ENCODE peak calls at places on chromosomes 7 and 10, in four cellular contexts. N is ELR, M is pons, O is memory B cell. A is an unnamed sample.

GRCh38 chr10:100684688-100685235 is 60.6 kb upstream of the PAX2 start:
- DNase-seq in M (no peak), O (no peak), N (no peak), A (no peak)

GRCh38 chr10:14603539-14604102 is 171.1 kb downstream of the FAM107B start:
- DNase-seq in M (no peak), O (peak), N (peak), A (no peak)

GRCh38 chr10:70232859-70233108 is 445 bp downstream of the PPA1 start:
- DNase-seq in N (no peak), O (no peak), M (no peak), A (peak)

GRCh38 chr7:116339564-116339963 is 129.2 kb downstream of the TES start:
- DNase-seq in O (no peak), M (no peak), N (peak), A (peak)

GRCh38 chr10:12459776-12460175 is 110.4 kb downstream of the CAMK1D start:
- DNase-seq in M (no peak), N (no peak), O (no peak), A (no peak)

GRCh38 chr10:98610855-98611254 is 164.1 kb upstream of the HPS1 start:
- DNase-seq in N (no peak), O (no peak), M (no peak), A (no peak)

GRCh38 chr10:124943301-124944092 is 1.6 kb downstream of the ZRANB1 start:
- DNase-seq in O (no peak), M (no peak), N (peak), A (no peak)

GRCh38 chr7:118720632-118721031 is 496.1 kb downstream of the ANKRD7 start:
- DNase-seq in N (no peak), M (no peak), O (no peak), A (no peak)

GRCh38 chr10:49283491-49283890 is 15.5 kb upstream of the C10orf71 start:
- DNase-seq in O (no peak), N (no peak), M (no peak), A (no peak)

GRCh38 chr10:5525581-5526271 is 965 bp downstream of the CALML3 start:
- DNase-seq in M (no peak), O (no peak), N (no peak), A (no peak)

GRCh38 chr10:17084989-17085725 is 44.5 kb downstream of the CUBN start:
- DNase-seq in O (no peak), M (no peak), N (peak), A (no peak)

GRCh38 chr10:124323145-124323725 is 95.5 kb downstream of the OAT start:
- DNase-seq in O (no peak), N (peak), M (no peak), A (peak)

GRCh38 chr7:80082214-80082613 is 52.4 kb upstream of the GNAI1 start:
- DNase-seq in O (no peak), M (no peak), N (peak), A (no peak)

GRCh38 chr10:8305871-8306652 is 251.6 kb downstream of the GATA3 start:
- DNase-seq in O (no peak), N (no peak), M (no peak), A (peak)

GRCh38 chr7:38902443-38902842 is 6.5 kb downstream of the VPS41 start:
- DNase-seq in M (no peak), N (no peak), O (no peak), A (no peak)

GRCh38 chr10:72858103-72858502 is 35.4 kb upstream of the OIT3 start:
- DNase-seq in O (no peak), N (no peak), M (no peak), A (no peak)

GRCh38 chr7:93298671-93299070 is 66.5 kb downstream of the VPS50 start:
- DNase-seq in N (no peak), O (no peak), M (no peak), A (no peak)

GRCh38 chr10:107144490-107144889 is 20.0 kb downstream of the SORCS1 start:
- DNase-seq in M (no peak), O (no peak), N (no peak), A (no peak)

GRCh38 chr7:68408873-68409272 is 1189.4 kb upstream of the AUTS2 start:
- DNase-seq in O (no peak), M (no peak), N (no peak), A (no peak)

GRCh38 chr7:66741-67140 is 125.6 kb upstream of the FAM20C start:
- DNase-seq in M (no peak), O (no peak), N (no peak), A (no peak)

GRCh38 chr10:64486149-64486548 is 964.9 kb downstream of the REEP3 start:
- DNase-seq in M (no peak), O (no peak), N (peak), A (no peak)

GRCh38 chr7:28383949-28384348 is 28.4 kb upstream of the CREB5 start:
- DNase-seq in O (no peak), N (no peak), M (no peak), A (no peak)

GRCh38 chr7:132915652-132916051 is 166.2 kb downstream of the CHCHD3 start:
- DNase-seq in N (no peak), O (no peak), M (no peak), A (no peak)

GRCh38 chr7:101804642-101805401 is 12.6 kb upstream of the CUX1 start:
- DNase-seq in N (no peak), O (no peak), M (no peak), A (peak)

GRCh38 chr7:129401228-129401967 is 32.8 kb upstream of the STRIP2 start:
- DNase-seq in N (peak), M (no peak), O (no peak), A (peak)

GRCh38 chr10:132586731-132587130 is 49.1 kb downstream of the INPP5A start:
- DNase-seq in O (no peak), N (no peak), M (no peak), A (no peak)

GRCh38 chr10:119320981-119321380 is 113.6 kb downstream of the GRK5 start:
- DNase-seq in N (no peak), M (no peak), O (no peak), A (no peak)

GRCh38 chr7:32222251-32222900 is 152.2 kb upstream of the PDE1C start:
- DNase-seq in M (no peak), O (no peak), N (no peak), A (no peak)

GRCh38 chr10:121516071-121516470 is 82.2 kb downstream of the FGFR2 start:
- DNase-seq in M (no peak), N (no peak), O (no peak), A (no peak)

GRCh38 chr10:59434463-59435326 is 72.3 kb upstream of the FAM13C start:
- DNase-seq in O (no peak), N (peak), M (no peak), A (peak)

GRCh38 chr7:143259765-143260164 is 3.5 kb upstream of the GSTK1 start:
- DNase-seq in O (no peak), N (no peak), M (no peak), A (no peak)

GRCh38 chr7:46160861-46161260 is 239.8 kb upstream of the IGFBP3 start:
- DNase-seq in N (peak), O (no peak), M (no peak), A (peak)

GRCh38 chr7:13067036-13067435 is 379.6 kb downstream of the ARL4A start:
- DNase-seq in M (no peak), O (no peak), N (no peak), A (no peak)

GRCh38 chr7:41689815-41690214 is 13.1 kb downstream of the INHBA start:
- DNase-seq in M (no peak), N (no peak), O (no peak), A (no peak)

GRCh38 chr7:46210467-46210866 is 289.4 kb upstream of the IGFBP3 start:
- DNase-seq in N (peak), M (no peak), O (no peak), A (no peak)

A was measured in Daoy.